ENCODE peak calls at places on chromosomes 3 and 15, in seven cellular contexts. L is H54; O is activated naive CD8-positive, alpha-beta T cell treated with anti-CD3 and anti-CD28 coated beads, Interleukin-2, amount 50 U/mL, for 16 hours; X is T-cell; I is AG04450; E is HFFc6; H is fibroblast of lung. N is an unnamed sample.
A peak's percentile ranks its signal among the peaks of the same experiment; 100 is the strongest.

GRCh38 chr3:170697803-170698350 is 112.0 kb upstream of the SLC7A14 start:
- DNase-seq in H (no peak), O (no peak), X (no peak), I (no peak), E (no peak), L (no peak), N (no peak)

GRCh38 chr15:57218826-57219576 is 157.3 kb upstream of the CGNL1 start:
- DNase-seq in I (peak; percentile 92), L (no peak), H (peak; percentile 96), O (no peak), X (no peak), E (peak; percentile 89), N (no peak)

GRCh38 chr3:52088445-52089367 is 32.3 kb upstream of the DUSP7 start:
- DNase-seq in X (no peak), O (no peak), I (no peak), L (no peak), H (peak; percentile 89), E (peak; percentile 52), N (no peak)

GRCh38 chr3:53250453-53250852 is 5.4 kb downstream of the TKT start:
- DNase-seq in H (no peak), L (no peak), X (no peak), O (no peak), I (no peak), E (no peak), N (no peak)

GRCh38 chr3:46987485-46988401 is 8.3 kb downstream of the NBEAL2 start:
- DNase-seq in L (no peak), X (peak; percentile 91), O (peak; percentile 55), H (no peak), E (no peak), I (no peak), N (no peak)

GRCh38 chr15:98904466-98905048 is 103.0 kb downstream of the PGPEP1L start:
- DNase-seq in X (peak; percentile 8), L (no peak), I (peak; percentile 39), E (peak; percentile 59), H (peak; percentile 71), O (no peak), N (no peak)

GRCh38 chr15:57606816-57607215 is 15.1 kb downstream of the MYZAP start:
- DNase-seq in E (no peak), I (no peak), X (no peak), H (no peak), L (no peak), O (no peak), N (no peak)

GRCh38 chr3:2468816-2469215 is 370.1 kb downstream of the CNTN4 start:
- DNase-seq in H (no peak), X (no peak), E (no peak), O (no peak), L (no peak), I (no peak), N (no peak)

GRCh38 chr3:102229062-102229655 is 205.7 kb upstream of the ZPLD1 start:
- DNase-seq in L (peak; percentile 12), O (peak; percentile 51), I (peak; percentile 42), X (peak; percentile 81), H (peak; percentile 73), E (peak; percentile 62), N (no peak)

GRCh38 chr3:114449271-114450007 is 155.6 kb downstream of the TIGIT start:
- DNase-seq in H (no peak), O (no peak), E (no peak), L (no peak), X (no peak), I (no peak), N (no peak)

GRCh38 chr3:126186271-126186670 is 5.9 kb upstream of the ALDH1L1 start:
- DNase-seq in E (no peak), X (no peak), O (no peak), I (no peak), L (no peak), H (no peak), N (no peak)

GRCh38 chr3:102400766-102401165 is 34.0 kb upstream of the ZPLD1 start:
- DNase-seq in H (peak; percentile 9), L (peak; percentile 12), X (no peak), E (peak; percentile 18), I (peak; percentile 2), O (no peak), N (peak; percentile 33)

GRCh38 chr15:66729339-66729951 is 27.4 kb downstream of the SMAD6 start:
- DNase-seq in O (no peak), I (no peak), L (no peak), H (no peak), X (no peak), E (peak; percentile 43), N (no peak)